ENCODE peak calls at places on chromosomes 6 and 20, in seven cellular contexts. One of them, this sample, is unnamed.

GRCh38 chr20:48684501-48685041 is 143.2 kb downstream of the PREX1 start:
- DNase-seq in H1: no peak
- DNase-seq in activated naive CD4-positive, alpha-beta T cell: no peak
- DNase-seq in astrocyte of the cerebellum: no peak
- DNase-seq in WTC11: no peak
- DNase-seq in osteocyte: no peak
- DNase-seq in progenitor cell of endocrine pancreas: no peak
- DNase-seq in this sample: no peak

GRCh38 chr20:47274449-47275108 is 81.9 kb downstream of the ZMYND8 start:
- DNase-seq in astrocyte of the cerebellum: peak; percentile 90
- DNase-seq in progenitor cell of endocrine pancreas: no peak
- DNase-seq in WTC11: no peak
- DNase-seq in activated naive CD4-positive, alpha-beta T cell: no peak
- DNase-seq in H1: no peak
- DNase-seq in osteocyte: no peak
- DNase-seq in this sample: no peak

GRCh38 chr6:138346302-138347195 is 31.2 kb upstream of the SMIM28 start:
- DNase-seq in activated naive CD4-positive, alpha-beta T cell: no peak
- DNase-seq in WTC11: no peak
- DNase-seq in progenitor cell of endocrine pancreas: no peak
- DNase-seq in astrocyte of the cerebellum: peak; percentile 43
- DNase-seq in H1: no peak
- DNase-seq in osteocyte: no peak
- DNase-seq in this sample: no peak

GRCh38 chr20:48157970-48158369 is 372.7 kb upstream of the SULF2 start:
- DNase-seq in osteocyte: no peak
- DNase-seq in progenitor cell of endocrine pancreas: no peak
- DNase-seq in astrocyte of the cerebellum: no peak
- DNase-seq in H1: no peak
- DNase-seq in activated naive CD4-positive, alpha-beta T cell: no peak
- DNase-seq in WTC11: no peak
- DNase-seq in this sample: no peak

GRCh38 chr6:82704048-82704447 is 340.4 kb downstream of the TPBG start:
- DNase-seq in progenitor cell of endocrine pancreas: no peak
- DNase-seq in WTC11: no peak
- DNase-seq in activated naive CD4-positive, alpha-beta T cell: no peak
- DNase-seq in osteocyte: no peak
- DNase-seq in H1: no peak
- DNase-seq in astrocyte of the cerebellum: no peak
- DNase-seq in this sample: no peak

GRCh38 chr20:50003253-50003656 is 20.5 kb downstream of the SNAI1 start:
- DNase-seq in WTC11: no peak
- DNase-seq in H1: no peak
- DNase-seq in astrocyte of the cerebellum: no peak
- DNase-seq in osteocyte: no peak
- DNase-seq in activated naive CD4-positive, alpha-beta T cell: no peak
- DNase-seq in progenitor cell of endocrine pancreas: no peak
- DNase-seq in this sample: no peak

GRCh38 chr6:98787401-98787800 is 47.0 kb upstream of the POU3F2 start:
- DNase-seq in WTC11: no peak
- DNase-seq in progenitor cell of endocrine pancreas: no peak
- DNase-seq in astrocyte of the cerebellum: no peak
- DNase-seq in activated naive CD4-positive, alpha-beta T cell: no peak
- DNase-seq in osteocyte: no peak
- DNase-seq in H1: no peak
- DNase-seq in this sample: no peak

GRCh38 chr6:15952231-15953151 is 176.4 kb upstream of the MYLIP start:
- DNase-seq in H1: no peak
- DNase-seq in astrocyte of the cerebellum: no peak
- DNase-seq in WTC11: no peak
- DNase-seq in progenitor cell of endocrine pancreas: no peak
- DNase-seq in activated naive CD4-positive, alpha-beta T cell: no peak
- DNase-seq in osteocyte: no peak
- DNase-seq in this sample: peak; percentile 55

GRCh38 chr6:169689247-169689646 is 12.6 kb downstream of the WDR27 start:
- DNase-seq in progenitor cell of endocrine pancreas: no peak
- DNase-seq in WTC11: no peak
- DNase-seq in activated naive CD4-positive, alpha-beta T cell: no peak
- DNase-seq in astrocyte of the cerebellum: peak; percentile 79
- DNase-seq in H1: no peak
- DNase-seq in osteocyte: no peak
- DNase-seq in this sample: no peak

GRCh38 chr6:6546318-6547110 is 42.0 kb upstream of the LY86 start:
- DNase-seq in osteocyte: peak; percentile 85
- DNase-seq in progenitor cell of endocrine pancreas: peak; percentile 28
- DNase-seq in astrocyte of the cerebellum: no peak
- DNase-seq in H1: peak; percentile 75
- DNase-seq in activated naive CD4-positive, alpha-beta T cell: peak; percentile 29
- DNase-seq in WTC11: peak; percentile 62
- DNase-seq in this sample: peak; percentile 68

GRCh38 chr6:122610690-122611455 is 668 bp downstream of the PKIB start:
- DNase-seq in osteocyte: no peak
- DNase-seq in astrocyte of the cerebellum: no peak
- DNase-seq in WTC11: peak; percentile 66
- DNase-seq in progenitor cell of endocrine pancreas: peak; percentile 35
- DNase-seq in activated naive CD4-positive, alpha-beta T cell: no peak
- DNase-seq in H1: peak; percentile 72
- DNase-seq in this sample: no peak

GRCh38 chr20:33653218-33653899 is 8.8 kb upstream of the C20orf144 start:
- DNase-seq in H1: peak; percentile 86
- DNase-seq in osteocyte: no peak
- DNase-seq in WTC11: peak; percentile 82
- DNase-seq in progenitor cell of endocrine pancreas: peak; percentile 70
- DNase-seq in astrocyte of the cerebellum: peak; percentile 42
- DNase-seq in activated naive CD4-positive, alpha-beta T cell: no peak
- DNase-seq in this sample: peak; percentile 78

GRCh38 chr6:158170656-158171081 is 2.5 kb downstream of the GTF2H5 start:
- DNase-seq in activated naive CD4-positive, alpha-beta T cell: no peak
- DNase-seq in H1: no peak
- DNase-seq in astrocyte of the cerebellum: peak; percentile 89
- DNase-seq in osteocyte: no peak
- DNase-seq in progenitor cell of endocrine pancreas: no peak
- DNase-seq in WTC11: no peak
- DNase-seq in this sample: no peak

GRCh38 chr20:8449120-8449519 is 317.1 kb downstream of the PLCB1 start:
- DNase-seq in progenitor cell of endocrine pancreas: no peak
- DNase-seq in osteocyte: no peak
- DNase-seq in H1: no peak
- DNase-seq in astrocyte of the cerebellum: no peak
- DNase-seq in WTC11: no peak
- DNase-seq in activated naive CD4-positive, alpha-beta T cell: no peak
- DNase-seq in this sample: peak; percentile 58

GRCh38 chr6:157092736-157093135 is 230.6 kb downstream of the TMEM242 start:
- DNase-seq in progenitor cell of endocrine pancreas: no peak
- DNase-seq in WTC11: no peak
- DNase-seq in H1: no peak
- DNase-seq in activated naive CD4-positive, alpha-beta T cell: no peak
- DNase-seq in astrocyte of the cerebellum: no peak
- DNase-seq in osteocyte: no peak
- DNase-seq in this sample: peak; percentile 52

GRCh38 chr6:155693573-155694428 is 238.2 kb upstream of the NOX3 start:
- DNase-seq in H1: no peak
- DNase-seq in osteocyte: no peak
- DNase-seq in astrocyte of the cerebellum: no peak
- DNase-seq in progenitor cell of endocrine pancreas: no peak
- DNase-seq in WTC11: no peak
- DNase-seq in activated naive CD4-positive, alpha-beta T cell: no peak
- DNase-seq in this sample: no peak

GRCh38 chr20:57013741-57014140 is 252.7 kb downstream of the BMP7 start:
- DNase-seq in astrocyte of the cerebellum: no peak
- DNase-seq in H1: peak; percentile 71
- DNase-seq in osteocyte: no peak
- DNase-seq in WTC11: peak; percentile 77
- DNase-seq in activated naive CD4-positive, alpha-beta T cell: no peak
- DNase-seq in progenitor cell of endocrine pancreas: peak; percentile 34
- DNase-seq in this sample: peak; percentile 73

GRCh38 chr6:84645563-84646266 is 118.7 kb downstream of the TBX18 start:
- DNase-seq in H1: no peak
- DNase-seq in astrocyte of the cerebellum: no peak
- DNase-seq in activated naive CD4-positive, alpha-beta T cell: no peak
- DNase-seq in progenitor cell of endocrine pancreas: no peak
- DNase-seq in osteocyte: no peak
- DNase-seq in WTC11: no peak
- DNase-seq in this sample: peak; percentile 44

GRCh38 chr6:101539510-101540245 is 146.2 kb downstream of the GRIK2 start:
- DNase-seq in H1: no peak
- DNase-seq in WTC11: no peak
- DNase-seq in astrocyte of the cerebellum: peak; percentile 20
- DNase-seq in osteocyte: no peak
- DNase-seq in progenitor cell of endocrine pancreas: no peak
- DNase-seq in activated naive CD4-positive, alpha-beta T cell: no peak
- DNase-seq in this sample: no peak

GRCh38 chr20:57006411-57007170 is 259.9 kb downstream of the BMP7 start:
- DNase-seq in activated naive CD4-positive, alpha-beta T cell: no peak
- DNase-seq in WTC11: no peak
- DNase-seq in progenitor cell of endocrine pancreas: no peak
- DNase-seq in osteocyte: no peak
- DNase-seq in astrocyte of the cerebellum: no peak
- DNase-seq in H1: no peak
- DNase-seq in this sample: no peak

GRCh38 chr6:52605610-52606185 is 28.8 kb upstream of the TRAM2 start:
- DNase-seq in osteocyte: no peak
- DNase-seq in WTC11: no peak
- DNase-seq in activated naive CD4-positive, alpha-beta T cell: no peak
- DNase-seq in astrocyte of the cerebellum: no peak
- DNase-seq in H1: no peak
- DNase-seq in progenitor cell of endocrine pancreas: no peak
- DNase-seq in this sample: no peak

GRCh38 chr6:167496707-167497106 is 171.8 kb downstream of the TTLL2 start:
- DNase-seq in osteocyte: no peak
- DNase-seq in activated naive CD4-positive, alpha-beta T cell: no peak
- DNase-seq in WTC11: no peak
- DNase-seq in progenitor cell of endocrine pancreas: no peak
- DNase-seq in astrocyte of the cerebellum: no peak
- DNase-seq in H1: no peak
- DNase-seq in this sample: no peak